ENCODE peak calls at places on chromosomes 6 and 20, in five cellular contexts. L is lower lobe of right lung, T is thoracic aorta, N is SK-N-SH, Z is PC-9. F is an unnamed sample.

GRCh38 chr6:127459231-127459641 is at the start of gene KIAA0408:
- DNase-seq in L (peak), T (peak), N (no peak), Z (no peak), F (peak)

GRCh38 chr6:31744422-31744821 is 4.6 kb downstream of the MSH5 start:
- DNase-seq in L (no peak), T (no peak), N (no peak), Z (no peak), F (no peak)

GRCh38 chr6:129621252-129621651 is 88.7 kb downstream of the ARHGAP18 start:
- DNase-seq in L (no peak), T (no peak), N (no peak), Z (no peak), F (no peak)

GRCh38 chr6:9409126-9409525 is 973.8 kb upstream of the SLC35B3 start:
- DNase-seq in L (no peak), T (no peak), N (no peak), Z (no peak), F (no peak)

GRCh38 chr6:113825776-113826175 is 31.4 kb upstream of the MARCKS start:
- DNase-seq in L (peak), T (peak), N (peak), Z (no peak), F (peak)

GRCh38 chr6:30963641-30964040 is 19.9 kb upstream of the MUC21 start:
- DNase-seq in L (no peak), T (no peak), N (no peak), Z (no peak), F (no peak)

GRCh38 chr20:57883761-57884160 is 173.9 kb upstream of the PMEPA1 start:
- DNase-seq in L (no peak), T (no peak), N (no peak), Z (no peak), F (no peak)

GRCh38 chr20:58202039-58202438 is 26.4 kb downstream of the ANKRD60 start:
- DNase-seq in L (no peak), T (no peak), N (no peak), Z (no peak), F (no peak)

GRCh38 chr6:70956451-70957283 is at the start of gene B3GAT2:
- DNase-seq in L (no peak), T (no peak), N (peak), Z (no peak), F (no peak)

GRCh38 chr20:2691127-2691526 is 1.5 kb upstream of the EBF4 start:
- DNase-seq in L (no peak), T (no peak), N (no peak), Z (no peak), F (no peak)

GRCh38 chr20:32966881-32967781 is 37.1 kb downstream of the SUN5 start:
- DNase-seq in L (no peak), T (no peak), N (peak), Z (no peak), F (no peak)

GRCh38 chr6:116410945-116411623 is 40.3 kb downstream of the DSE start:
- DNase-seq in L (no peak), T (peak), N (no peak), Z (no peak), F (peak)

GRCh38 chr20:20366896-20367680 is 816 bp upstream of the INSM1 start:
- DNase-seq in L (no peak), T (no peak), N (peak), Z (no peak), F (no peak)

GRCh38 chr20:35093245-35093884 is 758 bp upstream of the TRPC4AP start:
- DNase-seq in L (no peak), T (no peak), N (no peak), Z (peak), F (no peak)

GRCh38 chr20:3797592-3798404 is 1.7 kb downstream of the CDC25B start:
- DNase-seq in L (peak), T (no peak), N (peak), Z (peak), F (no peak)

GRCh38 chr20:38192323-38192885 is 27.3 kb upstream of the TGM2 start:
- DNase-seq in L (no peak), T (no peak), N (no peak), Z (no peak), F (no peak)

GRCh38 chr6:3746696-3747095 is 4.8 kb downstream of the PXDC1 start:
- DNase-seq in L (no peak), T (no peak), N (no peak), Z (no peak), F (no peak)

GRCh38 chr20:36214684-36215256 is 21.5 kb upstream of the AAR2 start:
- DNase-seq in L (no peak), T (no peak), N (peak), Z (no peak), F (no peak)

GRCh38 chr6:31556312-31556711 is 8.9 kb downstream of the NFKBIL1 start:
- DNase-seq in L (no peak), T (no peak), N (no peak), Z (no peak), F (no peak)

DNA sequence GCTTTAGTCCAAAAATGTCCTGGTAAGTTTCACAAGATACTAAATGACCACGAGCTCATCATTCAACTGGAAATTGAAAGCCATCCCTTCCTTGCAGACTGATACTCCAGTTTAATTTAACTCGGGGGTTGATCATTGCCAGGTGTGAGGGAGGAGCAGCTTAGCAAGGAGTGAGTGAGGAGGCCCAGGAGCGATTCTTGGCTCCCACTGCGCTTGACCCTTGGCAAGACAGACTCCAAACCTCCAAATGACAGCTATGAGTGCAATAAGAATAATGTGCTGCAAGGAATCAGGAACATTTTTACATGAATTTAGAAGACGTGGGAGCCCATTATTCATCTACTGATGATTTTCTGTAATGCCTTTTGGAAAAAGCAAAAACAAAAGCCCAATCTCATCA is 64.9 kb downstream of the LAMA4 start:
- DNase-seq in L (no peak), T (no peak), N (no peak), Z (no peak), F (peak)
- H3K27ac ChIP-seq in L (no peak), T (no peak), N (peak), Z (no peak), F (no peak)

GRCh38 chr6:11363881-11364576 is 131.6 kb upstream of the NEDD9 start:
- DNase-seq in L (no peak), T (no peak), N (no peak), Z (no peak), F (no peak)
- H3K27ac ChIP-seq in L (peak), T (peak), N (no peak), Z (no peak), F (peak)

GRCh38 chr20:23700931-23701330 is 12.1 kb upstream of the CST4 start:
- DNase-seq in L (no peak), T (no peak), N (no peak), Z (no peak), F (no peak)

GRCh38 chr20:23702021-23702420 is 13.2 kb upstream of the CST4 start:
- DNase-seq in L (no peak), T (no peak), N (no peak), Z (no peak), F (no peak)

GRCh38 chr20:23710771-23711170 is 21.9 kb upstream of the CST4 start:
- DNase-seq in L (no peak), T (no peak), N (no peak), Z (no peak), F (no peak)

GRCh38 chr20:23705895-23706294 is 17.1 kb upstream of the CST4 start:
- DNase-seq in L (no peak), T (no peak), N (no peak), Z (no peak), F (no peak)
- H3K27ac ChIP-seq in L (no peak), T (no peak), N (no peak), Z (no peak), F (no peak)

GRCh38 chr6:88166493-88166900 is 350 bp upstream of the CNR1 start:
- DNase-seq in L (peak), T (no peak), N (peak), Z (no peak), F (peak)

GRCh38 chr6:88168362-88168761 is 2.2 kb upstream of the CNR1 start:
- DNase-seq in L (no peak), T (no peak), N (no peak), Z (no peak), F (no peak)

GRCh38 chr6:88165877-88166492 is at the start of gene CNR1:
- DNase-seq in L (peak), T (no peak), N (peak), Z (no peak), F (peak)

GRCh38 chr6:88167625-88167937 is 1.4 kb upstream of the CNR1 start:
- DNase-seq in L (no peak), T (no peak), N (no peak), Z (no peak), F (no peak)

GRCh38 chr6:88166901-88167624 is 916 bp upstream of the CNR1 start:
- DNase-seq in L (peak), T (no peak), N (peak), Z (no peak), F (no peak)
- H3K27ac ChIP-seq in L (peak), T (no peak), N (no peak), Z (no peak), F (no peak)

GRCh38 chr6:28943223-28943556 is 19.4 kb upstream of the TRIM27 start:
- DNase-seq in L (no peak), T (no peak), N (no peak), Z (no peak), F (no peak)

GRCh38 chr6:28945360-28945759 is 21.6 kb upstream of the TRIM27 start:
- DNase-seq in L (no peak), T (no peak), N (no peak), Z (no peak), F (no peak)

GRCh38 chr6:28941681-28942448 is 18.1 kb upstream of the TRIM27 start:
- DNase-seq in L (no peak), T (no peak), N (peak), Z (no peak), F (no peak)

GRCh38 chr6:28944412-28945006 is 20.7 kb upstream of the TRIM27 start:
- DNase-seq in L (no peak), T (no peak), N (peak), Z (peak), F (peak)

GRCh38 chr6:28943557-28944411 is 20.0 kb upstream of the TRIM27 start:
- DNase-seq in L (peak), T (no peak), N (peak), Z (peak), F (peak)
- H3K27ac ChIP-seq in L (peak), T (peak), N (peak), Z (peak), F (peak)

F was measured in heart right ventricle.